ENCODE peak calls at places on chromosome 11, in five cellular contexts. One of them, this sample, is unnamed. For H3K9me3 and H3K4me1, the result is how much of the 10 kb centered on the place peaks cover.

GRCh38 chr11:73240190-73240781 is 22.2 kb downstream of the P2RY2 start:
- DNase-seq in neural progenitor cell: peak
- DNase-seq in fibroblast of lung: peak
- DNase-seq in BE2C: no peak
- DNase-seq in small intestine: no peak
- DNase-seq in this sample: peak

GRCh38 chr11:74321487-74322188 is 10.2 kb upstream of the P4HA3 start:
- DNase-seq in neural progenitor cell: peak
- DNase-seq in fibroblast of lung: peak
- DNase-seq in BE2C: peak
- DNase-seq in small intestine: peak
- DNase-seq in this sample: no peak

GRCh38 chr11:78310500-78310909 is 107.1 kb downstream of the GAB2 start:
- DNase-seq in neural progenitor cell: no peak
- DNase-seq in fibroblast of lung: peak
- DNase-seq in BE2C: no peak
- DNase-seq in small intestine: peak
- DNase-seq in this sample: peak

GRCh38 chr11:95991545-95991944 is 67.6 kb upstream of the MTMR2 start:
- DNase-seq in neural progenitor cell: no peak
- DNase-seq in fibroblast of lung: peak
- DNase-seq in BE2C: no peak
- DNase-seq in small intestine: no peak
- DNase-seq in this sample: no peak

GRCh38 chr11:59615132-59615636 is 390 bp downstream of the OSBP start:
- DNase-seq in neural progenitor cell: no peak
- DNase-seq in fibroblast of lung: peak
- DNase-seq in BE2C: peak
- DNase-seq in small intestine: peak
- DNase-seq in this sample: peak

GRCh38 chr11:103327721-103328120 is 218.5 kb downstream of the DYNC2H1 start:
- DNase-seq in neural progenitor cell: no peak
- DNase-seq in fibroblast of lung: peak
- DNase-seq in BE2C: no peak
- DNase-seq in small intestine: no peak
- DNase-seq in this sample: no peak

GRCh38 chr11:8033312-8033715 is 46.2 kb downstream of the EIF3F start:
- DNase-seq in neural progenitor cell: peak
- DNase-seq in fibroblast of lung: peak
- DNase-seq in BE2C: peak
- DNase-seq in small intestine: peak
- DNase-seq in this sample: peak

GRCh38 chr11:43359432-43359818 is 705 bp downstream of the TTC17 start:
- DNase-seq in neural progenitor cell: no peak
- DNase-seq in fibroblast of lung: peak
- DNase-seq in BE2C: peak
- DNase-seq in small intestine: peak
- DNase-seq in this sample: no peak

GRCh38 chr11:100105605-100106358 is 581.3 kb upstream of the ARHGAP42 start:
- DNase-seq in neural progenitor cell: no peak
- DNase-seq in fibroblast of lung: no peak
- DNase-seq in BE2C: no peak
- DNase-seq in small intestine: peak
- DNase-seq in this sample: no peak

GRCh38 chr11:28529046-28529445 is 420.9 kb downstream of the METTL15 start:
- DNase-seq in neural progenitor cell: no peak
- DNase-seq in fibroblast of lung: peak
- DNase-seq in BE2C: no peak
- DNase-seq in small intestine: no peak
- DNase-seq in this sample: no peak

GRCh38 chr11:120601566-120601965 is 90.0 kb downstream of the GRIK4 start:
- DNase-seq in neural progenitor cell: no peak
- DNase-seq in fibroblast of lung: peak
- DNase-seq in BE2C: no peak
- DNase-seq in small intestine: no peak
- DNase-seq in this sample: no peak

GRCh38 chr11:95453616-95454118 is 222.7 kb upstream of the SESN3 start:
- DNase-seq in neural progenitor cell: no peak
- DNase-seq in fibroblast of lung: peak
- DNase-seq in BE2C: peak
- DNase-seq in small intestine: no peak
- DNase-seq in this sample: peak

GRCh38 chr11:31233425-31233824 is 136.1 kb downstream of the DCDC1 start:
- DNase-seq in neural progenitor cell: no peak
- DNase-seq in fibroblast of lung: no peak
- DNase-seq in BE2C: no peak
- DNase-seq in small intestine: no peak
- DNase-seq in this sample: no peak

GRCh38 chr11:4798427-4799183 is 5.6 kb downstream of the OR52R1 start:
- DNase-seq in neural progenitor cell: no peak
- DNase-seq in fibroblast of lung: no peak
- DNase-seq in BE2C: no peak
- DNase-seq in small intestine: no peak
- DNase-seq in this sample: no peak

GRCh38 chr11:57085604-57086003 is 96.1 kb upstream of the LRRC55 start:
- DNase-seq in neural progenitor cell: no peak
- DNase-seq in fibroblast of lung: no peak
- DNase-seq in BE2C: no peak
- DNase-seq in small intestine: no peak
- DNase-seq in this sample: no peak

GRCh38 chr11:34250732-34251639 is 106.8 kb downstream of the ABTB2 start:
- DNase-seq in neural progenitor cell: peak
- DNase-seq in fibroblast of lung: peak
- DNase-seq in BE2C: peak
- DNase-seq in small intestine: peak
- DNase-seq in this sample: peak

GRCh38 chr11:47376183-47376542 is 2.2 kb downstream of the SPI1 start:
- DNase-seq in neural progenitor cell: no peak
- DNase-seq in fibroblast of lung: no peak
- DNase-seq in BE2C: no peak
- DNase-seq in small intestine: no peak
- DNase-seq in this sample: no peak

DNA sequence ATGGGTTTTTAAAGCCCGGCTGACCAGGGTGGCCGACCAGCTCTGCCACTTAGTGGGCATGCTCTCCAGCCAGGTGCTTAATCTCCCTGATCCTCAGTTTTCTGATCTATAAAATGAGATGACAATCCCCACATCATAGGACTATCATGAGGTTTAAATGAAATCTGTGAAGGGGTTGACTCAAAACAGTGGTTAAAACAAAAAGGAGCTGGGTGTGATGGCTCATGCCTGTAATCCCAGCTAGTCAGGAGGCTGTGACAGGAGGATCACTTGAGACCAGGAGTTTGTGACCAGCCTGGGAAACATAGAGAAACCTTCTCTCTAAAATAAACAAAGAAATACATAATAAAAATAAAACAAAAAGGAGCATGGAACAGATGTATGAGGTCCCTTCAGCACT is 3.6 kb upstream of the C11orf86 start:
- DNase-seq in neural progenitor cell: no peak
- DNase-seq in fibroblast of lung: no peak
- DNase-seq in BE2C: no peak
- DNase-seq in small intestine: no peak
- DNase-seq in this sample: no peak
- H3K4me3 ChIP-seq in neural progenitor cell: no peak
- H3K4me3 ChIP-seq in fibroblast of lung: no peak
- H3K4me3 ChIP-seq in BE2C: no peak
- H3K4me3 ChIP-seq in small intestine: no peak
- H3K4me3 ChIP-seq in this sample: no peak

DNA sequence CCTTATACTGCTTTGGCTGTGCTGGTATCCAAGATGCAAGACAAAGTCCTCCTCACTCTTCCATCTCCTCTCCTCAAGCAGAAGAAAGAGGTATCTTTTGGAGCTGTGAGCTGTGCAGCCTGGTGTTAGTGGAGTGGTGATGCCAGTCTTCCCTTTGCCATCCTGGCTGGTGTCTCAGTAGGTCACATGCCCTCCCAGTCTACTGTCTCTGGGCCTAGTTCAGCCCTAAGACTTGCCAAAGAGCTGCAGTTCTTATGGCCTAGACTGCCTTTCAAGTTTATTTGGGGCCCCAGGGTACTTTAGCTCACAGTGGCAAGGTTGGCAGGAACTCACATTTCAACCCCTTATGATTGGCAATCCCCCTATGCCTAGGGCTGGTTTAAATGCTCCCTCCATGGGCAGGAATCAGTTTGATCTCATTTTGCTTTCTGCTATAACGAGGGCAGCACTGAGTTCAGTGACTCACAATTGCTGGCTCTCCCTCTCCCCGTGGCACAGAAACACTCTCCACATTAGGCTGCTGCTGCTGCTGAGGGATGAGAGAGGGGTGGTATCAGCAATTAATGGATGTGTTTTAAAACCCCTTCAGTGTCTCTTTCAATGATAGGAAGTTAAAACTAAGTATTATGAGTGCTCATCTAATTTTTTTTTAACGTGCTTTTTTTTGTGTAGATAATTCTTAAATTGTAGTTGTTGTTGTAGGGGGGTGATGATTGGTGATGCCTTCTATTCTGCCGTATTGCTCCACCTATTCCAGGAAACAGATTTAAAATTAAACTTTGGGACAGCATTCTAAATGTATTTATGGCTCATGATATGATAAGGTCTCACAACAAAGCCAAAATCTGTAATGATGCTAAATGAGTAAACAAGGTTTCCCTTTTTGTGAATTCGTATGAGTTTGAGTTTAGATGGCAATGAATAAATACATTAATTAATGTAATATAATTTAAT is 1295.0 kb downstream of the JRKL start:
- DNase-seq in neural progenitor cell: no peak
- DNase-seq in fibroblast of lung: no peak
- DNase-seq in BE2C: peak
- DNase-seq in small intestine: no peak
- DNase-seq in this sample: no peak
- H3K9me3 ChIP-seq in neural progenitor cell: under half
- H3K9me3 ChIP-seq in fibroblast of lung: under half
- H3K9me3 ChIP-seq in BE2C: under half
- H3K9me3 ChIP-seq in small intestine: under half
- H3K9me3 ChIP-seq in this sample: under half

DNA sequence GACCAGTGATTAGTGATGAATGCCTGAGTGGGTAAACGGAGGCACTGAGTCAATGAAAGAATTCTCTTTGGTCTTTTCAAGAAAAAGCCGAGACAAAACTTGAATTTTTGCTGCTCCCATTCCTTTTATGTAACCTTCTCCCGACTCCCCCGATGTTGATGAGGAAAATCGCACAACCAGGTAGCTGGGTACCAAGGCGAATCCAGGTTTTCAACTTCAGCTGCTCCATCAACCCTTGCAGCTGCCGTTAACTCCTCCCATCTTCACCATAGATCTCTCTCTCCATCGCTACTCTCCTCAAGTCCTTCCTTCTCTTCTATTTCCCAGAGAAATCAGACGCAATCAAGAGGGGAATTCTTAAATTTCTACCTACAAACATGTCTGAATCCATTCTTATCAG is 611 bp upstream of the USP2 start:
- DNase-seq in neural progenitor cell: no peak
- DNase-seq in fibroblast of lung: no peak
- DNase-seq in BE2C: no peak
- DNase-seq in small intestine: no peak
- DNase-seq in this sample: no peak
- H3K4me1 ChIP-seq in neural progenitor cell: under half
- H3K4me1 ChIP-seq in fibroblast of lung: under half
- H3K4me1 ChIP-seq in BE2C: under half
- H3K4me1 ChIP-seq in small intestine: under half
- H3K4me1 ChIP-seq in this sample: under half

GRCh38 chr11:12685229-12685628 is 11.0 kb downstream of the TEAD1 start:
- DNase-seq in neural progenitor cell: no peak
- DNase-seq in fibroblast of lung: no peak
- DNase-seq in BE2C: no peak
- DNase-seq in small intestine: peak
- DNase-seq in this sample: no peak

GRCh38 chr11:12687216-12687623 is 13.0 kb downstream of the TEAD1 start:
- DNase-seq in neural progenitor cell: no peak
- DNase-seq in fibroblast of lung: no peak
- DNase-seq in BE2C: no peak
- DNase-seq in small intestine: no peak
- DNase-seq in this sample: no peak

GRCh38 chr11:12684821-12685220 is 10.6 kb downstream of the TEAD1 start:
- DNase-seq in neural progenitor cell: no peak
- DNase-seq in fibroblast of lung: no peak
- DNase-seq in BE2C: no peak
- DNase-seq in small intestine: peak
- DNase-seq in this sample: no peak

GRCh38 chr11:12687740-12688139 is 13.5 kb downstream of the TEAD1 start:
- DNase-seq in neural progenitor cell: no peak
- DNase-seq in fibroblast of lung: no peak
- DNase-seq in BE2C: no peak
- DNase-seq in small intestine: no peak
- DNase-seq in this sample: no peak

DNA sequence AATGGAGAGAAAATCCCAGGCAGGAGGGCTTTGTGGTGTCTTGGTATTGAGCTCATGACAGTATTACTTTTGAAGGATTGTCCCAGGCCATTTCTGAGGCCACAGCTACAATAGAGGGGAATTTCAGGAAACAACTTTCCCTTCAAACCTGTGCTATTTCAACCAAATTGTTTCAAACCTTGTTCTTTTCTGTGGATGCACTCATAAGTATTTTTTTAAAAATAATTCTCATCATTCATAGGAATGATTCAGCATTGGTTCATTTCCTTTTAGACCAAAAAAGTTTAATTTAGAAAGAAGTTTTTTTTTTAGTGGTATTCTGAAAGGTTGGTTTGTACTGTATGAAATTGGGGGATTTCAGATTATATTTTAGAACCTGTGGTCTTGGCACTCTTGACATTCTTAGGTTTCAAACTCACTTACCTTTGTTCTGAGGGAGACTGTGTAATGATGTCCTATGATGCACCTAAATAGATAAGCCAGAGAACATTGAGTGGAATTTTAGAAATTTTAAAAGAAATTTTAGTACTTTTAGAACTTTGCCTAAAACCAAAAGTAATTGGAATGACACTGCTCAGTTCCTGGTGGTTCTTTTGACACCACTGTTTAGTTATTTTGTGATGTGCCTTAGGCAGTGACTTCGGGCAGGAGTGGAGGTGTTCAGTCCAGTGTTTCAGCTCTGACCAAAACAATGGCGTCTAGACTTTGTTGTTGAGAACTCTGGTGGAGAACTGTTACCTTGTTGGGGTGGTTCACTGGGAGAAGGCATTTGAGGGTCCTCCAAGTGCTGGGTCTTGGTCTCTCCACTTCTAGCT is 12.2 kb downstream of the TEAD1 start:
- DNase-seq in neural progenitor cell: no peak
- DNase-seq in fibroblast of lung: peak
- DNase-seq in BE2C: no peak
- DNase-seq in small intestine: no peak
- DNase-seq in this sample: no peak
- H3K4me3 ChIP-seq in neural progenitor cell: no peak
- H3K4me3 ChIP-seq in fibroblast of lung: no peak
- H3K4me3 ChIP-seq in BE2C: no peak
- H3K4me3 ChIP-seq in small intestine: no peak
- H3K4me3 ChIP-seq in this sample: no peak

GRCh38 chr11:50030193-50030592 is 2.5 kb upstream of the OR4C45 start:
- DNase-seq in neural progenitor cell: no peak
- DNase-seq in fibroblast of lung: no peak
- DNase-seq in BE2C: no peak
- DNase-seq in small intestine: no peak
- DNase-seq in this sample: no peak
- H3K9me3 ChIP-seq in neural progenitor cell: under half
- H3K9me3 ChIP-seq in fibroblast of lung: under half
- H3K9me3 ChIP-seq in BE2C: under half
- H3K9me3 ChIP-seq in small intestine: under half
- H3K9me3 ChIP-seq in this sample: under half

This sample was measured in aorta.